ENCODE peak calls at places on chromosome 18, in seven cellular contexts. U is OCI-LY7, Q is NCI-H2081, P is vagina, B is HCT116, Z is ovary, K is non-pigmented ciliary epithelial cell. J is an unnamed sample.

GRCh38 chr18:70235478-70235877 is 30.0 kb upstream of the RTTN start:
- DNase-seq in P (no peak), Q (no peak), K (no peak), Z (no peak), U (no peak), B (no peak), J (no peak)

GRCh38 chr18:47586418-47586817 is 335.0 kb upstream of the SKOR2 start:
- DNase-seq in B (no peak), Z (no peak), P (no peak), Q (no peak), K (no peak), U (no peak), J (no peak)

GRCh38 chr18:60259052-60259681 is 113.4 kb downstream of the MC4R start:
- DNase-seq in K (peak), B (no peak), P (no peak), Q (no peak), Z (no peak), U (peak), J (no peak)

GRCh38 chr18:61845212-61845611 is 47.6 kb downstream of the RNF152 start:
- DNase-seq in U (no peak), Q (no peak), K (no peak), Z (no peak), P (no peak), B (no peak), J (no peak)

GRCh38 chr18:21163647-21164625 is 52.3 kb upstream of the ROCK1 start:
- DNase-seq in B (no peak), U (no peak), K (peak), P (no peak), Z (no peak), Q (no peak), J (no peak)

GRCh38 chr18:41075212-41075611 is 879.8 kb upstream of the PIK3C3 start:
- DNase-seq in K (peak), U (no peak), Q (no peak), P (no peak), B (no peak), Z (no peak), J (no peak)

GRCh38 chr18:34658101-34658500 is 52.0 kb upstream of the DTNA start:
- DNase-seq in Z (no peak), P (no peak), B (no peak), U (no peak), K (no peak), Q (no peak), J (no peak)

GRCh38 chr18:22069916-22070315 is 99.5 kb upstream of the GATA6 start:
- DNase-seq in Z (no peak), B (no peak), K (no peak), Q (no peak), U (no peak), P (no peak), J (no peak)

GRCh38 chr18:9017170-9017899 is 85.2 kb upstream of the NDUFV2 start:
- DNase-seq in K (peak), P (no peak), U (peak), Z (peak), B (peak), Q (no peak), J (peak)

GRCh38 chr18:44904768-44905167 is 224.1 kb downstream of the SETBP1 start:
- DNase-seq in B (no peak), U (no peak), Z (no peak), K (no peak), P (no peak), Q (no peak), J (no peak)

GRCh38 chr18:63518178-63519012 is 23.8 kb upstream of the SERPINB12 start:
- DNase-seq in P (no peak), Z (peak), Q (peak), B (peak), U (peak), K (peak), J (peak)

J was measured in ureter.